ENCODE peak calls at places on chromosomes 7 and 10, in seven cellular contexts. U is iris pigment epithelial cell, S is endothelial cell, M is nucleus accumbens, I is Ammon's horn, W is renal cortical epithelial cell, J is MG63. A is an unnamed sample.

GRCh38 chr7:7100432-7100849 is 81.9 kb upstream of the C1GALT1 start:
- DNase-seq in M (no peak), S (peak), J (no peak), U (peak), W (no peak), I (peak), A (no peak)

GRCh38 chr7:89771003-89771636 is 383.1 kb upstream of the STEAP1 start:
- DNase-seq in M (no peak), U (no peak), W (no peak), I (no peak), S (no peak), J (peak), A (no peak)

GRCh38 chr7:26510226-26510957 is 218.7 kb downstream of the SNX10 start:
- DNase-seq in S (no peak), W (no peak), U (no peak), I (no peak), M (no peak), J (no peak), A (no peak)

GRCh38 chr10:65041307-65041706 is 1520.1 kb downstream of the REEP3 start:
- DNase-seq in J (no peak), M (no peak), W (no peak), U (no peak), S (no peak), I (no peak), A (no peak)

GRCh38 chr10:132239126-132240031 is 52.6 kb downstream of the DPYSL4 start:
- DNase-seq in U (no peak), M (no peak), W (no peak), I (no peak), J (no peak), S (no peak), A (no peak)

GRCh38 chr10:47314416-47314970 is 7.8 kb upstream of the GDF2 start:
- DNase-seq in I (no peak), S (no peak), U (no peak), J (no peak), M (no peak), W (no peak), A (no peak)

GRCh38 chr7:95589766-95590165 is 6.5 kb downstream of the PDK4 start:
- DNase-seq in U (no peak), I (no peak), M (no peak), J (no peak), S (no peak), W (no peak), A (no peak)

GRCh38 chr7:27546610-27547009 is 116.1 kb downstream of the HIBADH start:
- DNase-seq in J (no peak), M (no peak), U (no peak), W (peak), S (no peak), I (no peak), A (no peak)

GRCh38 chr7:99312316-99313203 is 13.1 kb upstream of the ARPC1A start:
- DNase-seq in W (peak), J (peak), M (peak), I (peak), U (peak), S (peak), A (peak)

GRCh38 chr10:121804460-121804859 is 123.4 kb downstream of the ATE1 start:
- DNase-seq in M (no peak), U (peak), J (peak), W (no peak), I (peak), S (no peak), A (no peak)

GRCh38 chr10:17984056-17984455 is 32.3 kb downstream of the SLC39A12 start:
- DNase-seq in I (no peak), J (no peak), W (peak), U (peak), S (no peak), M (no peak), A (no peak)

GRCh38 chr7:54712777-54713176 is 46.2 kb downstream of the SEC61G start:
- DNase-seq in M (no peak), U (no peak), S (no peak), W (no peak), J (no peak), I (no peak), A (no peak)

GRCh38 chr10:124093076-124093773 is at the start of gene CHST15:
- DNase-seq in U (peak), I (peak), S (peak), J (peak), M (peak), W (peak), A (peak)

GRCh38 chr7:139949629-139950028 is 113.1 kb downstream of the PARP12 start:
- DNase-seq in W (peak), U (peak), I (no peak), S (no peak), J (no peak), M (no peak), A (no peak)

GRCh38 chr7:5704534-5704922 is 76.9 kb downstream of the RNF216 start:
- DNase-seq in I (peak), J (peak), S (peak), U (peak), M (peak), W (peak), A (peak)

GRCh38 chr7:158094046-158094445 is 493.6 kb downstream of the PTPRN2 start:
- DNase-seq in J (no peak), U (no peak), I (no peak), M (no peak), W (no peak), S (no peak), A (no peak)

GRCh38 chr10:127919418-127920191 is 12.7 kb downstream of the PTPRE start:
- DNase-seq in W (peak), U (peak), J (peak), S (no peak), I (peak), M (peak), A (no peak)

GRCh38 chr7:140314571-140315480 is 83.5 kb downstream of the SLC37A3 start:
- DNase-seq in S (no peak), J (no peak), M (no peak), I (peak), U (no peak), W (no peak), A (no peak)

GRCh38 chr10:46516660-46517416 is 39.6 kb downstream of the GPRIN2 start:
- DNase-seq in M (no peak), I (no peak), S (no peak), J (peak), W (peak), U (peak), A (no peak)

GRCh38 chr10:117946525-117947070 is 100.1 kb downstream of the RAB11FIP2 start:
- DNase-seq in W (peak), J (peak), I (no peak), U (peak), M (no peak), S (no peak), A (no peak)

GRCh38 chr10:78255796-78256638 is 222.4 kb downstream of the RPS24 start:
- DNase-seq in U (peak), S (no peak), I (peak), J (peak), W (peak), M (no peak), A (no peak)

GRCh38 chr10:34171957-34172527 is 643.1 kb downstream of the PARD3 start:
- DNase-seq in J (no peak), U (peak), W (peak), I (no peak), S (no peak), M (no peak), A (no peak)

GRCh38 chr10:104767745-104768144 is 126.7 kb downstream of the SORCS3 start:
- DNase-seq in J (no peak), U (no peak), S (no peak), W (peak), I (no peak), M (no peak), A (no peak)

GRCh38 chr7:30771859-30772429 is 727 bp downstream of the MINDY4 start:
- DNase-seq in S (peak), I (no peak), M (no peak), J (no peak), W (no peak), U (no peak), A (no peak)

GRCh38 chr10:62584726-62585125 is 210.6 kb downstream of the ZNF365 start:
- DNase-seq in I (no peak), J (no peak), U (peak), M (no peak), S (no peak), W (no peak), A (no peak)

GRCh38 chr7:156219307-156220077 is 407.2 kb upstream of the SHH start:
- DNase-seq in M (no peak), S (no peak), I (no peak), U (no peak), W (no peak), J (no peak), A (no peak)

GRCh38 chr10:102243304-102243703 is 2.0 kb upstream of the PITX3 start:
- DNase-seq in J (no peak), M (no peak), U (peak), W (no peak), I (no peak), S (no peak), A (no peak)

GRCh38 chr7:38000272-38000671 is 79.8 kb downstream of the EPDR1 start:
- DNase-seq in W (peak), I (no peak), M (no peak), U (no peak), S (no peak), J (no peak), A (no peak)

GRCh38 chr7:86653919-86654659 is 10.4 kb downstream of the GRM3 start:
- DNase-seq in W (no peak), I (peak), U (no peak), S (no peak), J (peak), M (peak), A (no peak)

GRCh38 chr10:125407000-125407502 is 246.7 kb upstream of the CTBP2 start:
- DNase-seq in S (no peak), U (peak), J (peak), M (no peak), I (no peak), W (peak), A (no peak)

GRCh38 chr7:66905689-66906088 is 15.3 kb upstream of the TMEM248 start:
- DNase-seq in J (no peak), I (no peak), W (no peak), S (no peak), M (no peak), U (peak), A (no peak)

GRCh38 chr10:102579206-102579790 is 65.0 kb upstream of the TRIM8 start:
- DNase-seq in I (no peak), W (no peak), S (no peak), U (peak), M (no peak), J (no peak), A (no peak)

GRCh38 chr10:75108684-75109458 is 2.6 kb upstream of the SAMD8 start:
- DNase-seq in M (no peak), S (peak), I (no peak), J (peak), U (no peak), W (no peak), A (peak)

GRCh38 chr7:157394246-157395191 is 57.7 kb downstream of the DNAJB6 start:
- DNase-seq in S (no peak), M (no peak), I (no peak), W (no peak), J (peak), U (peak), A (no peak)

GRCh38 chr10:99984201-99984600 is 25.5 kb downstream of the DNMBP start:
- DNase-seq in I (no peak), S (no peak), W (peak), J (no peak), M (no peak), U (no peak), A (no peak)

GRCh38 chr7:87574630-87575029 is 26.1 kb downstream of the ABCB1 start:
- DNase-seq in W (peak), M (no peak), I (peak), S (no peak), U (peak), J (no peak), A (no peak)

GRCh38 chr10:51629969-51630617 is 69.3 kb downstream of the CSTF2T start:
- DNase-seq in M (no peak), I (peak), J (no peak), U (no peak), W (no peak), S (no peak), A (no peak)